ENCODE peak calls at places on chromosomes 3 and 15, in seven cellular contexts. X, H, V, K, Z, T and Q are unnamed samples. For H3K27me3, the result is how much of the 10 kb centered on the place peaks cover.

GRCh38 chr3:61897848-61898247 is 336.5 kb downstream of the PTPRG start:
- DNase-seq in X (no peak), H (no peak), V (no peak), K (no peak), Z (no peak), T (no peak), Q (no peak)

GRCh38 chr15:39850436-39850835 is 67.8 kb upstream of the FSIP1 start:
- DNase-seq in X (no peak), H (no peak), V (no peak), K (no peak), Z (no peak), T (no peak), Q (no peak)

GRCh38 chr3:152961323-152961722 is 126.4 kb downstream of the P2RY1 start:
- DNase-seq in X (no peak), H (no peak), V (peak), K (no peak), Z (no peak), T (peak), Q (no peak)

GRCh38 chr3:141255137-141255536 is 23.5 kb downstream of the PXYLP1 start:
- DNase-seq in X (no peak), H (no peak), V (no peak), K (no peak), Z (no peak), T (no peak), Q (no peak)

GRCh38 chr3:13704174-13704573 is 155.2 kb downstream of the FBLN2 start:
- DNase-seq in X (no peak), H (no peak), V (no peak), K (no peak), Z (peak), T (no peak), Q (no peak)

GRCh38 chr3:172646439-172647015 is 64.3 kb downstream of the NCEH1 start:
- DNase-seq in X (no peak), H (no peak), V (peak), K (no peak), Z (no peak), T (no peak), Q (no peak)

GRCh38 chr15:43370975-43371974 is at the start of the genes TUBGCP4 and ZSCAN29:
- DNase-seq in X (peak), H (peak), V (peak), K (peak), Z (peak), T (peak), Q (peak)

GRCh38 chr3:55177749-55178148 is 249.9 kb upstream of the LRTM1 start:
- DNase-seq in X (no peak), H (no peak), V (peak), K (no peak), Z (no peak), T (no peak), Q (no peak)

GRCh38 chr15:59298255-59298856 is 74.3 kb downstream of the MYO1E start:
- DNase-seq in X (no peak), H (no peak), V (peak), K (no peak), Z (no peak), T (peak), Q (peak)

GRCh38 chr3:170585937-170586310 is at the start of gene SLC7A14:
- DNase-seq in X (no peak), H (no peak), V (no peak), K (no peak), Z (no peak), T (peak), Q (no peak)

GRCh38 chr15:51601801-51602200 is 20.8 kb downstream of the DMXL2 start:
- DNase-seq in X (no peak), H (no peak), V (no peak), K (no peak), Z (no peak), T (no peak), Q (no peak)

GRCh38 chr3:168029705-168030104 is 66.0 kb downstream of the GOLIM4 start:
- DNase-seq in X (no peak), H (no peak), V (no peak), K (no peak), Z (no peak), T (no peak), Q (no peak)

GRCh38 chr3:49120096-49120437 is 556 bp downstream of the USP19 start:
- DNase-seq in X (no peak), H (no peak), V (peak), K (no peak), Z (no peak), T (peak), Q (no peak)

GRCh38 chr3:134406331-134407246 is 32.3 kb upstream of the AMOTL2 start:
- DNase-seq in X (no peak), H (no peak), V (peak), K (peak), Z (peak), T (peak), Q (no peak)

GRCh38 chr3:20798666-20799065 is 612.7 kb upstream of the SGO1 start:
- DNase-seq in X (no peak), H (no peak), V (peak), K (no peak), Z (no peak), T (no peak), Q (no peak)

GRCh38 chr15:31439328-31439727 is 112.7 kb downstream of the KLF13 start:
- DNase-seq in X (no peak), H (no peak), V (no peak), K (no peak), Z (no peak), T (peak), Q (no peak)

GRCh38 chr3:46231323-46231722 is 10.9 kb upstream of the CCR3 start:
- DNase-seq in X (no peak), H (no peak), V (no peak), K (no peak), Z (no peak), T (no peak), Q (no peak)

GRCh38 chr15:31974855-31975421 is 55.4 kb upstream of the CHRNA7 start:
- DNase-seq in X (peak), H (no peak), V (no peak), K (no peak), Z (no peak), T (peak), Q (no peak)

GRCh38 chr3:152176241-152176640 is 92.5 kb upstream of the MBNL1 start:
- DNase-seq in X (no peak), H (no peak), V (peak), K (no peak), Z (no peak), T (no peak), Q (no peak)

GRCh38 chr3:23480324-23480704 is 277.2 kb downstream of the UBE2E2 start:
- DNase-seq in X (no peak), H (no peak), V (no peak), K (no peak), Z (no peak), T (no peak), Q (no peak)

GRCh38 chr3:130786306-130786705 is 39.7 kb upstream of the PIK3R4 start:
- DNase-seq in X (no peak), H (no peak), V (no peak), K (no peak), Z (no peak), T (no peak), Q (no peak)

GRCh38 chr3:171028779-171029232 is 2.3 kb upstream of the SLC2A2 start:
- DNase-seq in X (no peak), H (no peak), V (peak), K (no peak), Z (no peak), T (peak), Q (peak)

GRCh38 chr15:74042603-74043424 is 39.5 kb downstream of the GOLGA6A start:
- DNase-seq in X (no peak), H (peak), V (no peak), K (no peak), Z (no peak), T (no peak), Q (no peak)

GRCh38 chr3:111332488-111333095 is 209.4 kb upstream of the CD96 start:
- DNase-seq in X (no peak), H (no peak), V (no peak), K (no peak), Z (no peak), T (no peak), Q (no peak)

GRCh38 chr3:25527796-25528195 is 99.7 kb downstream of the RARB start:
- DNase-seq in X (no peak), H (no peak), V (peak), K (no peak), Z (no peak), T (no peak), Q (no peak)

GRCh38 chr15:68503791-68504720 is 72.1 kb upstream of the ITGA11 start:
- DNase-seq in X (no peak), H (no peak), V (peak), K (no peak), Z (no peak), T (no peak), Q (no peak)

GRCh38 chr3:49397470-49397869 is 14.3 kb downstream of the RHOA start:
- DNase-seq in X (no peak), H (no peak), V (no peak), K (no peak), Z (no peak), T (peak), Q (no peak)

GRCh38 chr3:10744098-10744465 is 71.9 kb upstream of the SLC6A11 start:
- DNase-seq in X (no peak), H (no peak), V (no peak), K (no peak), Z (no peak), T (peak), Q (no peak)

GRCh38 chr3:10740954-10741353 is 75.1 kb upstream of the SLC6A11 start:
- DNase-seq in X (no peak), H (no peak), V (no peak), K (no peak), Z (no peak), T (no peak), Q (no peak)

GRCh38 chr3:10743366-10744097 is 72.5 kb upstream of the SLC6A11 start:
- DNase-seq in X (no peak), H (no peak), V (no peak), K (no peak), Z (no peak), T (no peak), Q (no peak)

GRCh38 chr3:10745392-10745791 is 70.6 kb upstream of the SLC6A11 start:
- DNase-seq in X (no peak), H (no peak), V (no peak), K (no peak), Z (no peak), T (no peak), Q (no peak)

DNA sequence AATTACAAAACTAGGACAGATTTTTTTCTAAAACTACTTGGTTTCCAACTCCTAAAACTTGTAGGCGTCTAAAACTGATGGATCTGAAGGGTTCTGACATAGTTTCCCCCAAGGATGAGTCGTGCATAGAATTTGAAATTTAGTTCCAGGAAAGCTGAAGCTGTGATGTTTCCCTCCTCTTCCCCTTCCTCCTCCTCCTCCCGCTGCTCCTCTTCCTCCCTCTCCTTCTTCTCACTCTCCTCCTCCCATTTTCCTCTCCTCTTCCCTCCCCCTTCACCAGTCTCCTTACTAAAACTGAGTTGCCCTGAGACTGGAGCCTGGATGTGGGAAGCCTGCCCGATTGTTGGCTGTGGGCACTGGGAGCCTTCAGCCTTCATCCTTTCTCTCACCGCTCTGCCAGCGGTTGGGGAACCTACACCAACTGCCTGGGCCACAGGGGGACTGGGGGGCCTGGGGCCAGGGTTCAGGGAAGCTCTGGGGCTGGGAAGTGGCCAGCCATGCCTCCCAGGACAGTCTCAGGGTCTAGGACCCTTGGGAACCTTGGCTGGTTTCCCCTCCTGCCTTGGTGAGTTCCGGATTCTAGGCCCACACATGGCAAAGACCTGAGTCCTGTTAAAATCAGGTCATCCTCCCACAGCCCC is 73.9 kb upstream of the SLC6A11 start:
- DNase-seq in X (no peak), H (no peak), V (no peak), K (no peak), Z (no peak), T (no peak), Q (no peak)
- H3K27me3 ChIP-seq in X (under half), H (under half), V (under half), K (under half), Z (under half), T (under half), Q (under half)

DNA sequence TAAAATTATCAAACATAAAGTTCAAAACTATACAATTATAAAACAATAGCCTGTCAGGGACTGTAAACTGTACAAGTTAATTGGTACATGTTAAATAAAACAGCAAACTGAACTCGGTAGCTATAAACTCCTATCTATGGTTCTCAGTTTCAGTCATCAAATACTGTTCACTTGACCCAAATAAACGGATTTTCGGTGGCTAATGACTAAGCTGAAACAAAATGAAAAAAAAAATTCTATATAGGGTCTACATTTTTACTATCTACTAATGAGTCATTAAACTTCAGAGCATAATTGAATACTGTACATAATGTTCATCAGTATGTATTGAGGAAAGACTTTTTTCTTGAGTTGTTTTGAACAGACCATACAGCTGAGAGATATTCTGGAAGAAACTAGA is 6.6 kb downstream of the PROK2 start:
- DNase-seq in X (no peak), H (no peak), V (no peak), K (no peak), Z (no peak), T (no peak), Q (no peak)
- H3K27me3 ChIP-seq in X (under half), H (under half), V (under half), K (half or more), Z (under half), T (under half), Q (under half)

GRCh38 chr15:100923076-100923475 is 3.9 kb downstream of the LRRK1 start:
- DNase-seq in X (no peak), H (no peak), V (no peak), K (no peak), Z (no peak), T (no peak), Q (no peak)
- H3K27me3 ChIP-seq in X (under half), H (under half), V (under half), K (under half), Z (under half), T (under half), Q (under half)

GRCh38 chr3:194118920-194119319 is 17.0 kb upstream of the HES1 start:
- DNase-seq in X (no peak), H (no peak), V (no peak), K (no peak), Z (no peak), T (no peak), Q (no peak)

GRCh38 chr3:194117114-194117845 is 18.7 kb upstream of the HES1 start:
- DNase-seq in X (no peak), H (no peak), V (no peak), K (no peak), Z (no peak), T (no peak), Q (no peak)

GRCh38 chr3:194121881-194122280 is 14.1 kb upstream of the HES1 start:
- DNase-seq in X (no peak), H (no peak), V (peak), K (no peak), Z (no peak), T (no peak), Q (peak)

GRCh38 chr3:194120789-194121770 is 14.9 kb upstream of the HES1 start:
- DNase-seq in X (no peak), H (no peak), V (no peak), K (no peak), Z (no peak), T (no peak), Q (no peak)

GRCh38 chr3:194119831-194120230 is 16.1 kb upstream of the HES1 start:
- DNase-seq in X (no peak), H (no peak), V (no peak), K (no peak), Z (no peak), T (no peak), Q (no peak)
- H3K27me3 ChIP-seq in X (under half), H (under half), V (under half), K (under half), Z (under half), T (under half), Q (under half)

DNA sequence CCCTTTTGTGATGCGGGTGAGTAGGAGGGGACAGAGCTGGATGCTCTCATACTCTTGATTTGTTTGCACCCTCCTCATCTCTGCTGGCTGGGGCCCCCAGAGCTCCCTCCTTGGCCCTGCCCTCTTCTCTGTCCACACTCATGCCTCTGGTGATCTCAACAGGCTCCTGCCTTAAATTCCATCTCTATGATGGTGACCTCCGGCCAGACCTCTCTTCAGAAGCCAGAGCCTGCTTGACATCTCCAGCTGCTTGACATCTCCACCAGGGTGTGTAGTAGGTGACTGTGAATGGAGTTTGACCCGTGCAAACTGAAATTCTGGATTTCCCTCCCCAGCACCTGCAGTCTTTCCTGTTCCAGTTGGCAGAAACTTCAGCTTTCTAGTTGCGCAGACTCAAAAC is 4.3 kb upstream of the FGD5 start:
- DNase-seq in X (no peak), H (no peak), V (no peak), K (peak), Z (no peak), T (peak), Q (no peak)
- H3K27me3 ChIP-seq in X (under half), H (under half), V (under half), K (under half), Z (under half), T (under half), Q (under half)

DNA sequence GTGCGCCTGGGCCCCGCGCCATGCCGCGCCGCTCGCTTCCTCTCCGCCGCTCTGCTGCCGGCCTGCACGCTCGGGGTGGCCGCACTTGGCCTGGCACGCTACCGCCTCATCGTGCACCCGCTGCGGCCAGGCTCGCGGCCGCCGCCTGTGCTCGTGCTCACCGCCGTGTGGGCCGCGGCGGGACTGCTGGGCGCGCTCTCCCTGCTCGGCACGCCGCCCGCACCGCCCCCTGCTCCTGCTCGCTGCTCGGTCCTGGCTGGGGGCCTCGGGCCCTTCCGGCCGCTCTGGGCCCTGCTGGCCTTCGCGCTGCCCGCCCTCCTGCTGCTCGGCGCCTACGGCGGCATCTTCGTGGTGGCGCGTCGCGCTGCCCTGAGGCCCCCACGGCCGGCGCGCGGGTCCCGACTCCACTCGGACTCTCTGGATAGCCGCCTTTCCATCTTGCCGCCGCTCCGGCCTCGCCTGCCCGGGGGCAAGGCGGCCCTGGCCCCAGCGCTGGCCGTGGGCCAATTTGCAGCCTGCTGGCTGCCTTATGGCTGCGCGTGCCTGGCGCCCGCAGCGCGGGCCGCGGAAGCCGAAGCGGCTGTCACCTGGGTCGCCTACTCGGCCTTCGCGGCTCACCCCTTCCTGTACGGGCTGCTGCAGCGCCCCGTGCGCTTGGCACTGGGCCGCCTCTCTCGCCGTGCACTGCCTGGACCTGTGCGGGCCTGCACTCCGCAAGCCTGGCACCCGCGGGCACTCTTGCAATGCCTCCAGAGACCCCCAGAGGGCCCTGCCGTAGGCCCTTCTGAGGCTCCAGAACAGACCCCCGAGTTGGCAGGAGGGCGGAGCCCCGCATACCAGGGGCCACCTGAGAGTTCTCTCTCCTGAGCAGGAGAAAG is 951 bp downstream of the GPR62 start:
- DNase-seq in X (peak), H (peak), V (peak), K (peak), Z (no peak), T (peak), Q (no peak)
- H3K27me3 ChIP-seq in X (under half), H (under half), V (under half), K (under half), Z (under half), T (under half), Q (under half)

GRCh38 chr15:66038387-66039116 is 169.3 kb downstream of the RAB11A start:
- DNase-seq in X (no peak), H (no peak), V (no peak), K (no peak), Z (no peak), T (no peak), Q (no peak)

GRCh38 chr15:66036859-66037258 is 167.6 kb downstream of the RAB11A start:
- DNase-seq in X (no peak), H (no peak), V (no peak), K (no peak), Z (no peak), T (no peak), Q (no peak)

GRCh38 chr15:66041276-66041675 is 172.0 kb downstream of the RAB11A start:
- DNase-seq in X (no peak), H (no peak), V (no peak), K (no peak), Z (no peak), T (no peak), Q (no peak)

GRCh38 chr15:66040211-66040892 is 171.1 kb downstream of the RAB11A start:
- DNase-seq in X (no peak), H (no peak), V (no peak), K (peak), Z (no peak), T (no peak), Q (no peak)

DNA sequence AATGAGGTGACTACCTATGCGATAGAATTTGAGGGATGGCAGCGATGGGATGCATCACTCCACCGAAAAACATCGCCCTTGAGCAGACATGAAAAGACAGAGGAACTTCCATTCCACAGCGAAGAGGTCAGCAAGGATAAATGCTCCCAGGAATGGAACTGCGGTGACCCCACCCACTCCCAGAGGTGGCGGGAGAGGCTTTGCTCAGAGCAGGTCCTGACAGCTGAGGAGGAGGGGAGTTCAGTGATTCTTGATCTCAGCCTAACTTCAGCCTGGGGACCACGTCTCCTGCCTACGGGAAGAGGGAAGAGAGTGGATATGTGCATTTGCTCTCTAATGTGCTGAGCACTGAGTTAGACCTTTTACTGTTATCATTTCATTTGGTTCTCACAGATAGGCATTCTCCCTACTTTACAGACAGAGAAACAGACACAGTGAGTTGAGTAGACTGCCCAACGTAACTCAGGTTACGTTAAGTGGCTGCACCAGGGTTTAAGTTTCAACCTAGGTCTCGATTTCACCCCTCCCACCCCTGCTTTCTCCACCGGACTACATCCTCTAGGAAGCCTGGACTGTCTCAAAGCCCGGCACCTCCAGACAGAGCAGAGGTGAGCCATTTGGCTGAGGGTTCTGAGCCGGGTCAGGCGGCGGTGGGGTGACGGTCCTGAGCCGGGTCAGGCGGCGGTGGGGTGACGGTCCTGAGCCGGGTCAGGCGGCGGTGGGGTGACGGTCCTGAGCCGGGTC is 170.0 kb downstream of the RAB11A start:
- DNase-seq in X (no peak), H (no peak), V (no peak), K (no peak), Z (no peak), T (peak), Q (no peak)
- H3K27me3 ChIP-seq in X (under half), H (under half), V (under half), K (under half), Z (under half), T (under half), Q (under half)